ENCODE peak calls at places on chromosome 5, in eight cellular contexts. One of them, this sample, is unnamed.
A peak's percentile ranks its signal among the peaks of the same experiment; 100 is the strongest.

GRCh38 chr5:132471944-132472343 is 18.6 kb downstream of the IRF1 start:
- DNase-seq in naive B cell: no peak
- DNase-seq in fibroblast of lung: peak; percentile 39
- DNase-seq in HEK293T: no peak
- DNase-seq in CD4-positive, alpha-beta T cell: no peak
- DNase-seq in HT1080: peak; percentile 90
- DNase-seq in A549: no peak
- DNase-seq in activated CD8-positive, alpha-beta memory T cell treated with anti-CD3 and anti-CD28 coated beads, Interleukin-2, amount 10 ng/mL, durations not matched to agents 7 days and 5 days: no peak
- DNase-seq in this sample: no peak

GRCh38 chr5:151082976-151083651 is 2.3 kb upstream of the TNIP1 start:
- DNase-seq in naive B cell: no peak
- DNase-seq in HEK293T: no peak
- DNase-seq in activated CD8-positive, alpha-beta memory T cell treated with anti-CD3 and anti-CD28 coated beads, Interleukin-2, amount 10 ng/mL, durations not matched to agents 7 days and 5 days: peak; percentile 72
- DNase-seq in CD4-positive, alpha-beta T cell: peak; percentile 39
- DNase-seq in A549: peak; percentile 73
- DNase-seq in fibroblast of lung: peak; percentile 49
- DNase-seq in HT1080: peak; percentile 66
- DNase-seq in this sample: no peak

GRCh38 chr5:149349382-149349781 is 4.1 kb downstream of the GRPEL2 start:
- DNase-seq in HEK293T: no peak
- DNase-seq in CD4-positive, alpha-beta T cell: no peak
- DNase-seq in HT1080: no peak
- DNase-seq in activated CD8-positive, alpha-beta memory T cell treated with anti-CD3 and anti-CD28 coated beads, Interleukin-2, amount 10 ng/mL, durations not matched to agents 7 days and 5 days: no peak
- DNase-seq in naive B cell: no peak
- DNase-seq in A549: no peak
- DNase-seq in fibroblast of lung: no peak
- DNase-seq in this sample: no peak

GRCh38 chr5:42583322-42583721 is 160.1 kb downstream of the GHR start:
- DNase-seq in CD4-positive, alpha-beta T cell: no peak
- DNase-seq in HEK293T: peak; percentile 61
- DNase-seq in fibroblast of lung: peak; percentile 29
- DNase-seq in naive B cell: peak; percentile 39
- DNase-seq in HT1080: peak; percentile 54
- DNase-seq in A549: peak; percentile 50
- DNase-seq in activated CD8-positive, alpha-beta memory T cell treated with anti-CD3 and anti-CD28 coated beads, Interleukin-2, amount 10 ng/mL, durations not matched to agents 7 days and 5 days: peak; percentile 55
- DNase-seq in this sample: no peak

GRCh38 chr5:89595065-89595464 is 712.1 kb upstream of the MEF2C start:
- DNase-seq in fibroblast of lung: peak; percentile 81
- DNase-seq in CD4-positive, alpha-beta T cell: no peak
- DNase-seq in activated CD8-positive, alpha-beta memory T cell treated with anti-CD3 and anti-CD28 coated beads, Interleukin-2, amount 10 ng/mL, durations not matched to agents 7 days and 5 days: no peak
- DNase-seq in naive B cell: no peak
- DNase-seq in HEK293T: no peak
- DNase-seq in HT1080: no peak
- DNase-seq in A549: no peak
- DNase-seq in this sample: no peak

GRCh38 chr5:37814699-37815098 is 25.1 kb downstream of the GDNF start:
- DNase-seq in naive B cell: no peak
- DNase-seq in HT1080: peak; percentile 89
- DNase-seq in activated CD8-positive, alpha-beta memory T cell treated with anti-CD3 and anti-CD28 coated beads, Interleukin-2, amount 10 ng/mL, durations not matched to agents 7 days and 5 days: no peak
- DNase-seq in fibroblast of lung: peak; percentile 84
- DNase-seq in HEK293T: no peak
- DNase-seq in CD4-positive, alpha-beta T cell: no peak
- DNase-seq in A549: no peak
- DNase-seq in this sample: no peak

GRCh38 chr5:96209829-96210228 is 223.2 kb downstream of the PCSK1 start:
- DNase-seq in CD4-positive, alpha-beta T cell: no peak
- DNase-seq in naive B cell: no peak
- DNase-seq in activated CD8-positive, alpha-beta memory T cell treated with anti-CD3 and anti-CD28 coated beads, Interleukin-2, amount 10 ng/mL, durations not matched to agents 7 days and 5 days: no peak
- DNase-seq in HEK293T: no peak
- DNase-seq in HT1080: peak; percentile 53
- DNase-seq in A549: no peak
- DNase-seq in fibroblast of lung: peak; percentile 89
- DNase-seq in this sample: no peak

GRCh38 chr5:15821506-15821905 is 321.5 kb downstream of the FBXL7 start:
- DNase-seq in activated CD8-positive, alpha-beta memory T cell treated with anti-CD3 and anti-CD28 coated beads, Interleukin-2, amount 10 ng/mL, durations not matched to agents 7 days and 5 days: no peak
- DNase-seq in A549: no peak
- DNase-seq in CD4-positive, alpha-beta T cell: no peak
- DNase-seq in naive B cell: no peak
- DNase-seq in fibroblast of lung: peak; percentile 70
- DNase-seq in HEK293T: no peak
- DNase-seq in HT1080: peak; percentile 73
- DNase-seq in this sample: no peak

GRCh38 chr5:115586525-115587146 is 15.6 kb downstream of the TICAM2 start:
- DNase-seq in fibroblast of lung: peak; percentile 29
- DNase-seq in HT1080: no peak
- DNase-seq in A549: peak; percentile 14
- DNase-seq in CD4-positive, alpha-beta T cell: no peak
- DNase-seq in HEK293T: no peak
- DNase-seq in naive B cell: peak; percentile 22
- DNase-seq in activated CD8-positive, alpha-beta memory T cell treated with anti-CD3 and anti-CD28 coated beads, Interleukin-2, amount 10 ng/mL, durations not matched to agents 7 days and 5 days: no peak
- DNase-seq in this sample: no peak

GRCh38 chr5:40410231-40410861 is 269.4 kb upstream of the PTGER4 start:
- DNase-seq in HT1080: peak; percentile 60
- DNase-seq in CD4-positive, alpha-beta T cell: peak; percentile 52
- DNase-seq in activated CD8-positive, alpha-beta memory T cell treated with anti-CD3 and anti-CD28 coated beads, Interleukin-2, amount 10 ng/mL, durations not matched to agents 7 days and 5 days: peak; percentile 84
- DNase-seq in HEK293T: no peak
- DNase-seq in A549: no peak
- DNase-seq in fibroblast of lung: peak; percentile 85
- DNase-seq in naive B cell: peak; percentile 80
- DNase-seq in this sample: no peak

GRCh38 chr5:121378559-121379359 is 472.9 kb upstream of the FTMT start:
- DNase-seq in HEK293T: peak; percentile 6
- DNase-seq in A549: no peak
- DNase-seq in fibroblast of lung: no peak
- DNase-seq in naive B cell: no peak
- DNase-seq in CD4-positive, alpha-beta T cell: no peak
- DNase-seq in activated CD8-positive, alpha-beta memory T cell treated with anti-CD3 and anti-CD28 coated beads, Interleukin-2, amount 10 ng/mL, durations not matched to agents 7 days and 5 days: no peak
- DNase-seq in HT1080: no peak
- DNase-seq in this sample: no peak

GRCh38 chr5:67073045-67073444 is 123.6 kb downstream of the CD180 start:
- DNase-seq in naive B cell: no peak
- DNase-seq in HEK293T: no peak
- DNase-seq in activated CD8-positive, alpha-beta memory T cell treated with anti-CD3 and anti-CD28 coated beads, Interleukin-2, amount 10 ng/mL, durations not matched to agents 7 days and 5 days: no peak
- DNase-seq in fibroblast of lung: no peak
- DNase-seq in CD4-positive, alpha-beta T cell: no peak
- DNase-seq in A549: no peak
- DNase-seq in HT1080: no peak
- DNase-seq in this sample: no peak

GRCh38 chr5:90709323-90710148 is 150.9 kb downstream of the ADGRV1 start:
- DNase-seq in CD4-positive, alpha-beta T cell: no peak
- DNase-seq in naive B cell: no peak
- DNase-seq in A549: peak; percentile 46
- DNase-seq in fibroblast of lung: peak; percentile 70
- DNase-seq in HEK293T: peak; percentile 54
- DNase-seq in activated CD8-positive, alpha-beta memory T cell treated with anti-CD3 and anti-CD28 coated beads, Interleukin-2, amount 10 ng/mL, durations not matched to agents 7 days and 5 days: no peak
- DNase-seq in HT1080: peak; percentile 43
- DNase-seq in this sample: no peak

GRCh38 chr5:43357797-43358196 is 44.6 kb upstream of the HMGCS1 start:
- DNase-seq in naive B cell: no peak
- DNase-seq in A549: no peak
- DNase-seq in activated CD8-positive, alpha-beta memory T cell treated with anti-CD3 and anti-CD28 coated beads, Interleukin-2, amount 10 ng/mL, durations not matched to agents 7 days and 5 days: no peak
- DNase-seq in HEK293T: no peak
- DNase-seq in CD4-positive, alpha-beta T cell: no peak
- DNase-seq in HT1080: no peak
- DNase-seq in fibroblast of lung: no peak
- DNase-seq in this sample: no peak

GRCh38 chr5:82620957-82621600 is 342.9 kb upstream of the RPS23 start:
- DNase-seq in CD4-positive, alpha-beta T cell: no peak
- DNase-seq in HEK293T: no peak
- DNase-seq in naive B cell: no peak
- DNase-seq in HT1080: peak; percentile 4
- DNase-seq in A549: no peak
- DNase-seq in activated CD8-positive, alpha-beta memory T cell treated with anti-CD3 and anti-CD28 coated beads, Interleukin-2, amount 10 ng/mL, durations not matched to agents 7 days and 5 days: peak; percentile 48
- DNase-seq in fibroblast of lung: peak; percentile 89
- DNase-seq in this sample: no peak

GRCh38 chr5:144309265-144309664 is 138.6 kb downstream of the KCTD16 start:
- DNase-seq in A549: no peak
- DNase-seq in fibroblast of lung: peak; percentile 9
- DNase-seq in naive B cell: no peak
- DNase-seq in HT1080: no peak
- DNase-seq in CD4-positive, alpha-beta T cell: no peak
- DNase-seq in activated CD8-positive, alpha-beta memory T cell treated with anti-CD3 and anti-CD28 coated beads, Interleukin-2, amount 10 ng/mL, durations not matched to agents 7 days and 5 days: no peak
- DNase-seq in HEK293T: no peak
- DNase-seq in this sample: no peak

GRCh38 chr5:37517686-37518085 is 138.6 kb downstream of the WDR70 start:
- DNase-seq in naive B cell: no peak
- DNase-seq in CD4-positive, alpha-beta T cell: no peak
- DNase-seq in fibroblast of lung: no peak
- DNase-seq in A549: no peak
- DNase-seq in activated CD8-positive, alpha-beta memory T cell treated with anti-CD3 and anti-CD28 coated beads, Interleukin-2, amount 10 ng/mL, durations not matched to agents 7 days and 5 days: no peak
- DNase-seq in HT1080: no peak
- DNase-seq in HEK293T: no peak
- DNase-seq in this sample: no peak

GRCh38 chr5:151151793-151152192 is 5.8 kb downstream of the ANXA6 start:
- DNase-seq in CD4-positive, alpha-beta T cell: no peak
- DNase-seq in HEK293T: no peak
- DNase-seq in A549: no peak
- DNase-seq in HT1080: no peak
- DNase-seq in fibroblast of lung: peak; percentile 57
- DNase-seq in naive B cell: no peak
- DNase-seq in activated CD8-positive, alpha-beta memory T cell treated with anti-CD3 and anti-CD28 coated beads, Interleukin-2, amount 10 ng/mL, durations not matched to agents 7 days and 5 days: peak; percentile 86
- DNase-seq in this sample: no peak

GRCh38 chr5:179774442-179774841 is 19.3 kb upstream of the LTC4S start:
- DNase-seq in naive B cell: no peak
- DNase-seq in A549: no peak
- DNase-seq in HT1080: no peak
- DNase-seq in HEK293T: no peak
- DNase-seq in CD4-positive, alpha-beta T cell: no peak
- DNase-seq in fibroblast of lung: no peak
- DNase-seq in activated CD8-positive, alpha-beta memory T cell treated with anti-CD3 and anti-CD28 coated beads, Interleukin-2, amount 10 ng/mL, durations not matched to agents 7 days and 5 days: no peak
- DNase-seq in this sample: no peak

GRCh38 chr5:127423173-127423798 is 94.2 kb upstream of the PRRC1 start:
- DNase-seq in activated CD8-positive, alpha-beta memory T cell treated with anti-CD3 and anti-CD28 coated beads, Interleukin-2, amount 10 ng/mL, durations not matched to agents 7 days and 5 days: no peak
- DNase-seq in fibroblast of lung: no peak
- DNase-seq in CD4-positive, alpha-beta T cell: no peak
- DNase-seq in A549: no peak
- DNase-seq in HT1080: no peak
- DNase-seq in naive B cell: no peak
- DNase-seq in HEK293T: no peak
- DNase-seq in this sample: no peak

GRCh38 chr5:171437286-171437821 is 17.9 kb downstream of the FGF18 start:
- DNase-seq in naive B cell: no peak
- DNase-seq in HT1080: no peak
- DNase-seq in CD4-positive, alpha-beta T cell: no peak
- DNase-seq in fibroblast of lung: no peak
- DNase-seq in activated CD8-positive, alpha-beta memory T cell treated with anti-CD3 and anti-CD28 coated beads, Interleukin-2, amount 10 ng/mL, durations not matched to agents 7 days and 5 days: no peak
- DNase-seq in A549: no peak
- DNase-seq in HEK293T: no peak
- DNase-seq in this sample: no peak

GRCh38 chr5:136159457-136159856 is 26.8 kb downstream of the SMAD5 start:
- DNase-seq in A549: no peak
- DNase-seq in naive B cell: no peak
- DNase-seq in fibroblast of lung: peak; percentile 75
- DNase-seq in HEK293T: no peak
- DNase-seq in CD4-positive, alpha-beta T cell: no peak
- DNase-seq in activated CD8-positive, alpha-beta memory T cell treated with anti-CD3 and anti-CD28 coated beads, Interleukin-2, amount 10 ng/mL, durations not matched to agents 7 days and 5 days: no peak
- DNase-seq in HT1080: no peak
- DNase-seq in this sample: no peak

GRCh38 chr5:114857951-114858401 is 311.7 kb downstream of the TRIM36 start:
- DNase-seq in HEK293T: no peak
- DNase-seq in fibroblast of lung: peak; percentile 5
- DNase-seq in HT1080: peak; percentile 78
- DNase-seq in naive B cell: no peak
- DNase-seq in activated CD8-positive, alpha-beta memory T cell treated with anti-CD3 and anti-CD28 coated beads, Interleukin-2, amount 10 ng/mL, durations not matched to agents 7 days and 5 days: no peak
- DNase-seq in CD4-positive, alpha-beta T cell: no peak
- DNase-seq in A549: no peak
- DNase-seq in this sample: no peak

GRCh38 chr5:118518720-118519119 is 469.6 kb downstream of the DTWD2 start:
- DNase-seq in A549: no peak
- DNase-seq in HT1080: no peak
- DNase-seq in fibroblast of lung: no peak
- DNase-seq in activated CD8-positive, alpha-beta memory T cell treated with anti-CD3 and anti-CD28 coated beads, Interleukin-2, amount 10 ng/mL, durations not matched to agents 7 days and 5 days: no peak
- DNase-seq in CD4-positive, alpha-beta T cell: no peak
- DNase-seq in naive B cell: no peak
- DNase-seq in HEK293T: no peak
- DNase-seq in this sample: no peak

GRCh38 chr5:26955161-26955560 is 83.2 kb downstream of the CDH9 start:
- DNase-seq in A549: no peak
- DNase-seq in HEK293T: no peak
- DNase-seq in fibroblast of lung: no peak
- DNase-seq in CD4-positive, alpha-beta T cell: no peak
- DNase-seq in naive B cell: no peak
- DNase-seq in activated CD8-positive, alpha-beta memory T cell treated with anti-CD3 and anti-CD28 coated beads, Interleukin-2, amount 10 ng/mL, durations not matched to agents 7 days and 5 days: no peak
- DNase-seq in HT1080: no peak
- DNase-seq in this sample: no peak

This sample was measured in vagina.